ENCODE peak calls at places on chromosomes 11 and 22, in five cellular contexts. I is H9; V is activated CD4-positive, alpha-beta T cell treated with anti-CD3 and anti-CD28 coated beads, Interleukin-2, amount 50 U/mL, for 1 hour; W is A549; X is NCI-H1694 treated with DMSO at 0.1 percent for 48 hours. D is an unnamed sample.
A peak's percentile ranks its signal among the peaks of the same experiment; 100 is the strongest.

GRCh38 chr11:73577496-73577917 is 20.4 kb downstream of the FAM168A start:
- DNase-seq in I (no peak), X (no peak), V (no peak), W (no peak), D (peak; percentile 19)

GRCh38 chr11:118697346-118697745 is 17.9 kb upstream of the TREH start:
- DNase-seq in V (no peak), W (no peak), X (no peak), I (no peak), D (no peak)

GRCh38 chr22:38347944-38348750 is 30.9 kb upstream of the CSNK1E start:
- DNase-seq in W (no peak), I (no peak), V (no peak), X (no peak), D (no peak)

GRCh38 chr22:29208879-29209623 is 3.4 kb downstream of the EMID1 start:
- DNase-seq in I (no peak), X (no peak), W (no peak), V (no peak), D (no peak)

GRCh38 chr22:48953830-48954229 is 873.8 kb downstream of the BRD1 start:
- DNase-seq in I (peak; percentile 5), W (no peak), X (no peak), V (no peak), D (no peak)

GRCh38 chr22:25368271-25368670 is 148.8 kb downstream of the CRYBB2 start:
- DNase-seq in V (no peak), I (no peak), X (no peak), W (no peak), D (no peak)

GRCh38 chr11:128497057-128497957 is 90.1 kb downstream of the ETS1 start:
- DNase-seq in V (no peak), W (peak; percentile 47), X (no peak), I (peak; percentile 29), D (no peak)

GRCh38 chr11:78427615-78428272 is 10.1 kb upstream of the GAB2 start:
- DNase-seq in V (no peak), X (no peak), I (no peak), W (no peak), D (no peak)

GRCh38 chr11:2197771-2198520 is 26.3 kb upstream of the TH start:
- DNase-seq in X (no peak), I (no peak), V (no peak), W (no peak), D (no peak)

GRCh38 chr11:8059571-8060011 is 21.4 kb upstream of the TUB start:
- DNase-seq in W (no peak), X (no peak), V (no peak), I (no peak), D (no peak)

GRCh38 chr22:31241200-31241599 is 29.1 kb downstream of the LIMK2 start:
- DNase-seq in V (no peak), I (no peak), X (no peak), W (no peak), D (no peak)

GRCh38 chr22:33568934-33569496 is 351.3 kb downstream of the LARGE1 start:
- DNase-seq in V (no peak), X (no peak), I (no peak), W (no peak), D (no peak)

GRCh38 chr11:11731311-11732083 is 109.7 kb upstream of the GALNT18 start:
- DNase-seq in I (no peak), X (no peak), V (no peak), W (no peak), D (no peak)

GRCh38 chr11:2428322-2428795 is 16.0 kb downstream of the TRPM5 start:
- DNase-seq in I (peak; percentile 74), W (peak; percentile 68), V (peak; percentile 91), X (peak; percentile 5), D (no peak)

GRCh38 chr11:119828011-119828410 is 99.0 kb upstream of the NECTIN1 start:
- DNase-seq in X (no peak), W (no peak), I (no peak), V (no peak), D (no peak)

GRCh38 chr11:60972182-60973030 is 926 bp downstream of the CD6 start:
- DNase-seq in W (no peak), X (no peak), V (peak; percentile 46), I (no peak), D (no peak)

GRCh38 chr11:3037041-3037944 is 19.9 kb downstream of the CARS1 start:
- DNase-seq in V (peak; percentile 44), X (peak; percentile 31), I (peak; percentile 84), W (peak; percentile 76), D (no peak)

GRCh38 chr11:27420722-27421572 is 51.6 kb downstream of the LGR4 start:
- DNase-seq in W (no peak), I (no peak), V (no peak), X (no peak), D (no peak)

GRCh38 chr22:39949964-39950737 is 10.0 kb upstream of the TMA7B start:
- DNase-seq in I (no peak), X (no peak), V (no peak), W (no peak), D (no peak)

GRCh38 chr11:75525433-75526191 is at the start of gene GDPD5:
- DNase-seq in X (peak; percentile 38), I (peak; percentile 89), W (peak; percentile 89), V (peak; percentile 79), D (peak; percentile 9)

GRCh38 chr11:72635931-72636330 is 38.3 kb downstream of the PDE2A start:
- DNase-seq in V (no peak), W (no peak), X (no peak), I (peak; percentile 53), D (no peak)

GRCh38 chr11:116687458-116688201 is 85.2 kb downstream of the BUD13 start:
- DNase-seq in V (no peak), X (no peak), W (no peak), I (peak; percentile 92), D (peak; percentile 40)